ENCODE peak calls at places on chromosomes 2 and 18, in five cellular contexts. N, X, U, Z and O are unnamed samples.

GRCh38 chr2:226792155-226792871 is 7.3 kb downstream of the IRS1 start:
- DNase-seq in N (no peak), X (no peak), U (no peak), Z (no peak), O (no peak)

GRCh38 chr18:10094154-10094553 is 180.3 kb downstream of the VAPA start:
- DNase-seq in N (no peak), X (no peak), U (no peak), Z (no peak), O (no peak)

GRCh38 chr2:212958757-212959295 is 192.6 kb downstream of the IKZF2 start:
- DNase-seq in N (no peak), X (no peak), U (no peak), Z (no peak), O (no peak)

GRCh38 chr2:17252258-17252657 is 266.0 kb downstream of the RAD51AP2 start:
- DNase-seq in N (no peak), X (no peak), U (no peak), Z (no peak), O (no peak)

GRCh38 chr2:8028036-8028435 is 653.8 kb upstream of the ID2 start:
- DNase-seq in N (no peak), X (no peak), U (no peak), Z (no peak), O (no peak)

GRCh38 chr2:152221870-152222269 is 46.3 kb upstream of the STAM2 start:
- DNase-seq in N (no peak), X (no peak), U (no peak), Z (no peak), O (no peak)

GRCh38 chr2:195500878-195501277 is 156.1 kb upstream of the SLC39A10 start:
- DNase-seq in N (no peak), X (no peak), U (no peak), Z (no peak), O (no peak)

GRCh38 chr2:119250891-119251290 is 27.3 kb downstream of the STEAP3 start:
- DNase-seq in N (no peak), X (no peak), U (no peak), Z (no peak), O (no peak)